ENCODE peak calls at places on chromosomes 4 and X, in seven cellular contexts. One of them, this sample, is unnamed.

GRCh38 chr4:161791796-161792556 is 371.8 kb downstream of the FSTL5 start:
- DNase-seq in CD8-positive, alpha-beta T cell: no peak
- DNase-seq in A549: no peak
- DNase-seq in CD4-positive, alpha-beta memory T cell: no peak
- DNase-seq in cardiac muscle cell: no peak
- DNase-seq in lower lobe of right lung: no peak
- DNase-seq in tibial nerve: no peak
- DNase-seq in this sample: no peak

GRCh38 chr4:173990126-173990878 is 293.2 kb downstream of the FBXO8 start:
- DNase-seq in CD8-positive, alpha-beta T cell: no peak
- DNase-seq in A549: peak; percentile 8
- DNase-seq in CD4-positive, alpha-beta memory T cell: no peak
- DNase-seq in cardiac muscle cell: peak; percentile 72
- DNase-seq in lower lobe of right lung: no peak
- DNase-seq in tibial nerve: no peak
- DNase-seq in this sample: no peak

GRCh38 chrX:79570524-79571240 is 203.5 kb upstream of the ITM2A start:
- DNase-seq in CD8-positive, alpha-beta T cell: no peak
- DNase-seq in A549: no peak
- DNase-seq in CD4-positive, alpha-beta memory T cell: no peak
- DNase-seq in cardiac muscle cell: no peak
- DNase-seq in lower lobe of right lung: no peak
- DNase-seq in tibial nerve: no peak
- DNase-seq in this sample: no peak

GRCh38 chr4:39435875-39436563 is 22.7 kb downstream of the RPL9 start:
- DNase-seq in CD8-positive, alpha-beta T cell: no peak
- DNase-seq in A549: no peak
- DNase-seq in CD4-positive, alpha-beta memory T cell: no peak
- DNase-seq in cardiac muscle cell: no peak
- DNase-seq in lower lobe of right lung: no peak
- DNase-seq in tibial nerve: no peak
- DNase-seq in this sample: no peak

GRCh38 chr4:184471872-184472539 is 2.3 kb downstream of the IRF2 start:
- DNase-seq in CD8-positive, alpha-beta T cell: no peak
- DNase-seq in A549: no peak
- DNase-seq in CD4-positive, alpha-beta memory T cell: peak; percentile 15
- DNase-seq in cardiac muscle cell: no peak
- DNase-seq in lower lobe of right lung: no peak
- DNase-seq in tibial nerve: no peak
- DNase-seq in this sample: no peak

GRCh38 chr4:8157496-8157895 is 1.1 kb downstream of the ABLIM2 start:
- DNase-seq in CD8-positive, alpha-beta T cell: no peak
- DNase-seq in A549: no peak
- DNase-seq in CD4-positive, alpha-beta memory T cell: no peak
- DNase-seq in cardiac muscle cell: no peak
- DNase-seq in lower lobe of right lung: no peak
- DNase-seq in tibial nerve: no peak
- DNase-seq in this sample: no peak

GRCh38 chr4:127586922-127587571 is 45.7 kb upstream of the INTU start:
- DNase-seq in CD8-positive, alpha-beta T cell: no peak
- DNase-seq in A549: peak; percentile 29
- DNase-seq in CD4-positive, alpha-beta memory T cell: no peak
- DNase-seq in cardiac muscle cell: peak; percentile 65
- DNase-seq in lower lobe of right lung: no peak
- DNase-seq in tibial nerve: no peak
- DNase-seq in this sample: no peak

GRCh38 chrX:150227321-150227860 is 135.7 kb upstream of the MAMLD1 start:
- DNase-seq in CD8-positive, alpha-beta T cell: peak; percentile 7
- DNase-seq in A549: no peak
- DNase-seq in CD4-positive, alpha-beta memory T cell: no peak
- DNase-seq in cardiac muscle cell: no peak
- DNase-seq in lower lobe of right lung: no peak
- DNase-seq in tibial nerve: no peak
- DNase-seq in this sample: no peak

GRCh38 chr4:9925750-9926439 is 95.4 kb downstream of the SLC2A9 start:
- DNase-seq in CD8-positive, alpha-beta T cell: no peak
- DNase-seq in A549: no peak
- DNase-seq in CD4-positive, alpha-beta memory T cell: no peak
- DNase-seq in cardiac muscle cell: no peak
- DNase-seq in lower lobe of right lung: no peak
- DNase-seq in tibial nerve: no peak
- DNase-seq in this sample: no peak

GRCh38 chr4:100106982-100107381 is 83.3 kb downstream of the DDIT4L start:
- DNase-seq in CD8-positive, alpha-beta T cell: no peak
- DNase-seq in A549: no peak
- DNase-seq in CD4-positive, alpha-beta memory T cell: peak; percentile 39
- DNase-seq in cardiac muscle cell: no peak
- DNase-seq in lower lobe of right lung: no peak
- DNase-seq in tibial nerve: no peak
- DNase-seq in this sample: no peak

GRCh38 chr4:120694973-120695372 is 227.6 kb downstream of the PRDM5 start:
- DNase-seq in CD8-positive, alpha-beta T cell: no peak
- DNase-seq in A549: peak; percentile 3
- DNase-seq in CD4-positive, alpha-beta memory T cell: no peak
- DNase-seq in cardiac muscle cell: peak; percentile 18
- DNase-seq in lower lobe of right lung: no peak
- DNase-seq in tibial nerve: no peak
- DNase-seq in this sample: no peak

GRCh38 chrX:8971116-8971515 is 62.8 kb downstream of the FAM9B start:
- DNase-seq in CD8-positive, alpha-beta T cell: no peak
- DNase-seq in A549: peak; percentile 20
- DNase-seq in CD4-positive, alpha-beta memory T cell: peak; percentile 49
- DNase-seq in cardiac muscle cell: peak; percentile 31
- DNase-seq in lower lobe of right lung: no peak
- DNase-seq in tibial nerve: no peak
- DNase-seq in this sample: no peak

GRCh38 chr4:141047228-141047884 is 85.9 kb downstream of the RNF150 start:
- DNase-seq in CD8-positive, alpha-beta T cell: no peak
- DNase-seq in A549: no peak
- DNase-seq in CD4-positive, alpha-beta memory T cell: no peak
- DNase-seq in cardiac muscle cell: peak; percentile 63
- DNase-seq in lower lobe of right lung: no peak
- DNase-seq in tibial nerve: no peak
- DNase-seq in this sample: no peak

GRCh38 chr4:127997534-127998388 is 32.6 kb downstream of the ABHD18 start:
- DNase-seq in CD8-positive, alpha-beta T cell: no peak
- DNase-seq in A549: peak; percentile 58
- DNase-seq in CD4-positive, alpha-beta memory T cell: peak; percentile 3
- DNase-seq in cardiac muscle cell: peak; percentile 14
- DNase-seq in lower lobe of right lung: no peak
- DNase-seq in tibial nerve: no peak
- DNase-seq in this sample: no peak

GRCh38 chrX:43836435-43837184 is 45.6 kb downstream of the MAOB start:
- DNase-seq in CD8-positive, alpha-beta T cell: no peak
- DNase-seq in A549: peak; percentile 18
- DNase-seq in CD4-positive, alpha-beta memory T cell: peak; percentile 17
- DNase-seq in cardiac muscle cell: peak; percentile 26
- DNase-seq in lower lobe of right lung: no peak
- DNase-seq in tibial nerve: no peak
- DNase-seq in this sample: no peak

GRCh38 chr4:94561249-94562024 is 109.7 kb downstream of the PDLIM5 start:
- DNase-seq in CD8-positive, alpha-beta T cell: no peak
- DNase-seq in A549: no peak
- DNase-seq in CD4-positive, alpha-beta memory T cell: no peak
- DNase-seq in cardiac muscle cell: no peak
- DNase-seq in lower lobe of right lung: no peak
- DNase-seq in tibial nerve: no peak
- DNase-seq in this sample: no peak

GRCh38 chr4:93897559-93897958 is 69.0 kb downstream of the ATOH1 start:
- DNase-seq in CD8-positive, alpha-beta T cell: no peak
- DNase-seq in A549: peak; percentile 7
- DNase-seq in CD4-positive, alpha-beta memory T cell: no peak
- DNase-seq in cardiac muscle cell: peak; percentile 23
- DNase-seq in lower lobe of right lung: no peak
- DNase-seq in tibial nerve: no peak
- DNase-seq in this sample: no peak

GRCh38 chr4:1870578-1871443 is at the start of gene NSD2:
- DNase-seq in CD8-positive, alpha-beta T cell: peak; percentile 93
- DNase-seq in A549: peak; percentile 83
- DNase-seq in CD4-positive, alpha-beta memory T cell: peak; percentile 89
- DNase-seq in cardiac muscle cell: peak; percentile 95
- DNase-seq in lower lobe of right lung: peak; percentile 93
- DNase-seq in tibial nerve: peak; percentile 76
- DNase-seq in this sample: peak; percentile 89

GRCh38 chrX:17613979-17614572 is 123.2 kb upstream of the SCML1 start:
- DNase-seq in CD8-positive, alpha-beta T cell: no peak
- DNase-seq in A549: no peak
- DNase-seq in CD4-positive, alpha-beta memory T cell: no peak
- DNase-seq in cardiac muscle cell: peak; percentile 37
- DNase-seq in lower lobe of right lung: peak; percentile 53
- DNase-seq in tibial nerve: no peak
- DNase-seq in this sample: no peak

DNA sequence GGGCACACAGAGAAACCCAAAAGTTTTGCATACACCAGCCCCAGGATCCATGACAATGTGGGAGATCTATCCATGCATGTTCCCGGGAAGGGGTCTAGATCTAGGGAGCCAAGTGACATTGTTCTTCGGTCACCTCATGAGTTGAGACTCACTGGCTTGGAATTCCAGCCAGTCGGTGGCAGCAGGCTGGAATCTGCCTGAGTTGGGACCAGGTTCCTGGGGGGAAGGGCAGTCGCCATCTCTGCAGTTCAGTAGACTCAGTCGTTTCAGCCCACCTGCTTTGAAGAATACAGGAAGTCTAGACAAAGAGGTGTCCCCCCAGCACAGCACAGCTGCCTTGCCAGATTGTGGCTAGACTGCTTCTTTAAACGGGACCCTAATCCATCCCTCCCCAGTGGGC is 46.0 kb upstream of the PBDC1 start:
- DNase-seq in CD8-positive, alpha-beta T cell: no peak
- DNase-seq in A549: no peak
- DNase-seq in CD4-positive, alpha-beta memory T cell: no peak
- DNase-seq in cardiac muscle cell: no peak
- DNase-seq in lower lobe of right lung: no peak
- DNase-seq in tibial nerve: no peak
- DNase-seq in this sample: no peak
- H3K9me3 ChIP-seq in CD8-positive, alpha-beta T cell: no peaks in the 10 kb centered on the region
- H3K9me3 ChIP-seq in A549: no peaks in the 10 kb centered on the region
- H3K9me3 ChIP-seq in CD4-positive, alpha-beta memory T cell: no peaks in the 10 kb centered on the region
- H3K9me3 ChIP-seq in cardiac muscle cell: no peaks in the 10 kb centered on the region
- H3K9me3 ChIP-seq in lower lobe of right lung: no peaks in the 10 kb centered on the region
- H3K9me3 ChIP-seq in tibial nerve: no peaks in the 10 kb centered on the region
- H3K9me3 ChIP-seq in this sample: no peaks in the 10 kb centered on the region

GRCh38 chr4:74394476-74395136 is 29.7 kb downstream of the EREG start:
- DNase-seq in CD8-positive, alpha-beta T cell: no peak
- DNase-seq in A549: no peak
- DNase-seq in CD4-positive, alpha-beta memory T cell: no peak
- DNase-seq in cardiac muscle cell: no peak
- DNase-seq in lower lobe of right lung: no peak
- DNase-seq in tibial nerve: no peak
- DNase-seq in this sample: no peak

GRCh38 chr4:74391346-74391745 is 26.4 kb downstream of the EREG start:
- DNase-seq in CD8-positive, alpha-beta T cell: no peak
- DNase-seq in A549: no peak
- DNase-seq in CD4-positive, alpha-beta memory T cell: no peak
- DNase-seq in cardiac muscle cell: no peak
- DNase-seq in lower lobe of right lung: no peak
- DNase-seq in tibial nerve: no peak
- DNase-seq in this sample: no peak

GRCh38 chr4:74390677-74391076 is 25.7 kb downstream of the EREG start:
- DNase-seq in CD8-positive, alpha-beta T cell: no peak
- DNase-seq in A549: no peak
- DNase-seq in CD4-positive, alpha-beta memory T cell: no peak
- DNase-seq in cardiac muscle cell: no peak
- DNase-seq in lower lobe of right lung: no peak
- DNase-seq in tibial nerve: no peak
- DNase-seq in this sample: no peak

GRCh38 chr4:74389494-74389893 is 24.5 kb downstream of the EREG start:
- DNase-seq in CD8-positive, alpha-beta T cell: no peak
- DNase-seq in A549: no peak
- DNase-seq in CD4-positive, alpha-beta memory T cell: no peak
- DNase-seq in cardiac muscle cell: no peak
- DNase-seq in lower lobe of right lung: no peak
- DNase-seq in tibial nerve: no peak
- DNase-seq in this sample: no peak

GRCh38 chr4:74391890-74392478 is 27.0 kb downstream of the EREG start:
- DNase-seq in CD8-positive, alpha-beta T cell: no peak
- DNase-seq in A549: no peak
- DNase-seq in CD4-positive, alpha-beta memory T cell: no peak
- DNase-seq in cardiac muscle cell: no peak
- DNase-seq in lower lobe of right lung: no peak
- DNase-seq in tibial nerve: no peak
- DNase-seq in this sample: no peak
- H3K9me3 ChIP-seq in CD8-positive, alpha-beta T cell: no peaks in the 10 kb centered on the region
- H3K9me3 ChIP-seq in A549: no peaks in the 10 kb centered on the region
- H3K9me3 ChIP-seq in CD4-positive, alpha-beta memory T cell: no peaks in the 10 kb centered on the region
- H3K9me3 ChIP-seq in cardiac muscle cell: no peaks in the 10 kb centered on the region
- H3K9me3 ChIP-seq in lower lobe of right lung: no peaks in the 10 kb centered on the region
- H3K9me3 ChIP-seq in tibial nerve: no peaks in the 10 kb centered on the region
- H3K9me3 ChIP-seq in this sample: no peaks in the 10 kb centered on the region

GRCh38 chrX:1075156-1075555 is 137.3 kb downstream of the CRLF2 start:
- DNase-seq in CD8-positive, alpha-beta T cell: no peak
- DNase-seq in A549: no peak
- DNase-seq in CD4-positive, alpha-beta memory T cell: no peak
- DNase-seq in cardiac muscle cell: no peak
- DNase-seq in lower lobe of right lung: no peak
- DNase-seq in tibial nerve: no peak
- DNase-seq in this sample: no peak

GRCh38 chrX:1074172-1074571 is 138.3 kb downstream of the CRLF2 start:
- DNase-seq in CD8-positive, alpha-beta T cell: no peak
- DNase-seq in A549: no peak
- DNase-seq in CD4-positive, alpha-beta memory T cell: no peak
- DNase-seq in cardiac muscle cell: no peak
- DNase-seq in lower lobe of right lung: no peak
- DNase-seq in tibial nerve: no peak
- DNase-seq in this sample: no peak

GRCh38 chrX:1077140-1077539 is 135.3 kb downstream of the CRLF2 start:
- DNase-seq in CD8-positive, alpha-beta T cell: no peak
- DNase-seq in A549: no peak
- DNase-seq in CD4-positive, alpha-beta memory T cell: no peak
- DNase-seq in cardiac muscle cell: no peak
- DNase-seq in lower lobe of right lung: no peak
- DNase-seq in tibial nerve: no peak
- DNase-seq in this sample: no peak

GRCh38 chrX:1074755-1075154 is 137.7 kb downstream of the CRLF2 start:
- DNase-seq in CD8-positive, alpha-beta T cell: no peak
- DNase-seq in A549: no peak
- DNase-seq in CD4-positive, alpha-beta memory T cell: no peak
- DNase-seq in cardiac muscle cell: no peak
- DNase-seq in lower lobe of right lung: no peak
- DNase-seq in tibial nerve: no peak
- DNase-seq in this sample: no peak

DNA sequence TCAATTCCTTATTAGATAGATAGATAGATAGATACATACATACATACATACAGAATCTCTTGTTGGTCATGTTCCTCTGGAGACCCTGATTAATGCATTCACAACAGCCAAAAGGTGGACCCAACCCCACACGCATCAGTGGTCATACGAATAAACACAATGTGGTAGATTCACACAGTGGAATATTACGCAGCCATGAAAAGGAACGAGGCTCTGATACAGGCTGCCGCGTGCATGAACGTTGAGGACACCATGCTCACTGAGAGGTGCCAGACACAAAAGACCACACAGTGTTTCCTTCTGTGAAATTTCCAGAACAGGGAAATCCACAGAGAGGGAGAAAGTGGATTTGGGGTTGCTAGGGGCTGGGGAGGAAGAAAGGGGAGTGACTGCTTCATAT is 136.7 kb downstream of the CRLF2 start:
- DNase-seq in CD8-positive, alpha-beta T cell: no peak
- DNase-seq in A549: no peak
- DNase-seq in CD4-positive, alpha-beta memory T cell: no peak
- DNase-seq in cardiac muscle cell: no peak
- DNase-seq in lower lobe of right lung: no peak
- DNase-seq in tibial nerve: no peak
- DNase-seq in this sample: no peak
- H3K9me3 ChIP-seq in CD8-positive, alpha-beta T cell: no peaks in the 10 kb centered on the region
- H3K9me3 ChIP-seq in A549: no peaks in the 10 kb centered on the region
- H3K9me3 ChIP-seq in CD4-positive, alpha-beta memory T cell: no peaks in the 10 kb centered on the region
- H3K9me3 ChIP-seq in cardiac muscle cell: no peaks in the 10 kb centered on the region
- H3K9me3 ChIP-seq in lower lobe of right lung: peaks cover 5% of the 10 kb centered on the region
- H3K9me3 ChIP-seq in tibial nerve: no peaks in the 10 kb centered on the region
- H3K9me3 ChIP-seq in this sample: no peaks in the 10 kb centered on the region

GRCh38 chr4:91829531-91829930 is 474.2 kb upstream of the GRID2 start:
- DNase-seq in CD8-positive, alpha-beta T cell: no peak
- DNase-seq in A549: no peak
- DNase-seq in CD4-positive, alpha-beta memory T cell: no peak
- DNase-seq in cardiac muscle cell: no peak
- DNase-seq in lower lobe of right lung: no peak
- DNase-seq in tibial nerve: no peak
- DNase-seq in this sample: no peak
- H3K9me3 ChIP-seq in CD8-positive, alpha-beta T cell: no peaks in the 10 kb centered on the region
- H3K9me3 ChIP-seq in A549: no peaks in the 10 kb centered on the region
- H3K9me3 ChIP-seq in CD4-positive, alpha-beta memory T cell: peaks cover 9% of the 10 kb centered on the region
- H3K9me3 ChIP-seq in cardiac muscle cell: no peaks in the 10 kb centered on the region
- H3K9me3 ChIP-seq in lower lobe of right lung: peaks cover 25% of the 10 kb centered on the region
- H3K9me3 ChIP-seq in tibial nerve: no peaks in the 10 kb centered on the region
- H3K9me3 ChIP-seq in this sample: peaks cover 3% of the 10 kb centered on the region